ENCODE peak calls at places on chromosomes 2 and 18, in six cellular contexts. One of them, this sample, is unnamed. For H3K4me1, the result is how much of the 10 kb centered on the place peaks cover.

GRCh38 chr18:4636957-4637356 is 181.8 kb upstream of the DLGAP1 start:
- DNase-seq in Peyer's patch: no peak
- DNase-seq in body of pancreas: no peak
- DNase-seq in colonic mucosa: no peak
- DNase-seq in psoas muscle: no peak
- DNase-seq in breast epithelium: no peak
- DNase-seq in this sample: no peak

GRCh38 chr18:59839931-59840685 is 59.7 kb upstream of the PMAIP1 start:
- DNase-seq in colonic mucosa: no peak
- DNase-seq in psoas muscle: no peak
- DNase-seq in body of pancreas: no peak
- DNase-seq in Peyer's patch: no peak
- DNase-seq in breast epithelium: no peak
- DNase-seq in this sample: no peak

GRCh38 chr18:5851998-5852397 is 43.3 kb downstream of the TMEM200C start:
- DNase-seq in colonic mucosa: no peak
- DNase-seq in breast epithelium: no peak
- DNase-seq in body of pancreas: no peak
- DNase-seq in psoas muscle: no peak
- DNase-seq in Peyer's patch: no peak
- DNase-seq in this sample: no peak

GRCh38 chr2:131056204-131056975 is 36.9 kb downstream of the FAM168B start:
- DNase-seq in psoas muscle: no peak
- DNase-seq in body of pancreas: no peak
- DNase-seq in Peyer's patch: peak
- DNase-seq in breast epithelium: no peak
- DNase-seq in colonic mucosa: no peak
- DNase-seq in this sample: no peak

GRCh38 chr2:70553334-70553583 is 367 bp downstream of the TGFA start:
- DNase-seq in body of pancreas: peak
- DNase-seq in psoas muscle: no peak
- DNase-seq in breast epithelium: peak
- DNase-seq in colonic mucosa: peak
- DNase-seq in Peyer's patch: peak
- DNase-seq in this sample: no peak

GRCh38 chr2:169046440-169047151 is 15.5 kb upstream of the ABCB11 start:
- DNase-seq in colonic mucosa: peak
- DNase-seq in psoas muscle: no peak
- DNase-seq in breast epithelium: no peak
- DNase-seq in Peyer's patch: peak
- DNase-seq in body of pancreas: no peak
- DNase-seq in this sample: no peak

GRCh38 chr2:27322301-27322765 is 564 bp downstream of the MPV17 start:
- DNase-seq in psoas muscle: peak
- DNase-seq in body of pancreas: peak
- DNase-seq in breast epithelium: no peak
- DNase-seq in Peyer's patch: no peak
- DNase-seq in colonic mucosa: peak
- DNase-seq in this sample: no peak

GRCh38 chr2:240398711-240399267 is 36.7 kb upstream of the GPC1 start:
- DNase-seq in body of pancreas: peak
- DNase-seq in breast epithelium: no peak
- DNase-seq in Peyer's patch: no peak
- DNase-seq in psoas muscle: no peak
- DNase-seq in colonic mucosa: peak
- DNase-seq in this sample: no peak

GRCh38 chr2:192327576-192327975 is 132.8 kb upstream of the TMEFF2 start:
- DNase-seq in body of pancreas: no peak
- DNase-seq in psoas muscle: no peak
- DNase-seq in colonic mucosa: no peak
- DNase-seq in breast epithelium: no peak
- DNase-seq in Peyer's patch: no peak
- DNase-seq in this sample: no peak

GRCh38 chr18:70411886-70412443 is 123.1 kb downstream of the SOCS6 start:
- DNase-seq in breast epithelium: no peak
- DNase-seq in colonic mucosa: no peak
- DNase-seq in body of pancreas: no peak
- DNase-seq in Peyer's patch: no peak
- DNase-seq in psoas muscle: no peak
- DNase-seq in this sample: no peak

GRCh38 chr2:143429932-143430331 is 300.7 kb downstream of the ARHGAP15 start:
- DNase-seq in colonic mucosa: no peak
- DNase-seq in breast epithelium: no peak
- DNase-seq in psoas muscle: no peak
- DNase-seq in body of pancreas: no peak
- DNase-seq in Peyer's patch: no peak
- DNase-seq in this sample: no peak

GRCh38 chr2:43007901-43008300 is 215.5 kb upstream of the HAAO start:
- DNase-seq in body of pancreas: peak
- DNase-seq in colonic mucosa: no peak
- DNase-seq in psoas muscle: no peak
- DNase-seq in breast epithelium: peak
- DNase-seq in Peyer's patch: peak
- DNase-seq in this sample: no peak

GRCh38 chr2:43009448-43009847 is 217.0 kb downstream of the ZFP36L2 start:
- DNase-seq in colonic mucosa: no peak
- DNase-seq in breast epithelium: no peak
- DNase-seq in psoas muscle: no peak
- DNase-seq in body of pancreas: peak
- DNase-seq in Peyer's patch: no peak
- DNase-seq in this sample: no peak

GRCh38 chr2:43005975-43006833 is 213.8 kb upstream of the HAAO start:
- DNase-seq in breast epithelium: no peak
- DNase-seq in Peyer's patch: peak
- DNase-seq in psoas muscle: no peak
- DNase-seq in body of pancreas: peak
- DNase-seq in colonic mucosa: no peak
- DNase-seq in this sample: no peak

GRCh38 chr2:43006834-43007543 is 214.6 kb upstream of the HAAO start:
- DNase-seq in body of pancreas: peak
- DNase-seq in colonic mucosa: no peak
- DNase-seq in psoas muscle: no peak
- DNase-seq in breast epithelium: peak
- DNase-seq in Peyer's patch: peak
- DNase-seq in this sample: no peak

GRCh38 chr2:43008388-43008787 is 216.0 kb upstream of the HAAO start:
- DNase-seq in psoas muscle: no peak
- DNase-seq in body of pancreas: peak
- DNase-seq in Peyer's patch: peak
- DNase-seq in colonic mucosa: no peak
- DNase-seq in breast epithelium: peak
- DNase-seq in this sample: no peak
- H3K4me1 ChIP-seq in psoas muscle: under half
- H3K4me1 ChIP-seq in body of pancreas: half or more
- H3K4me1 ChIP-seq in Peyer's patch: under half
- H3K4me1 ChIP-seq in colonic mucosa: under half
- H3K4me1 ChIP-seq in breast epithelium: under half
- H3K4me1 ChIP-seq in this sample: under half

GRCh38 chr2:233944722-233945121 is 27.5 kb downstream of the TRPM8 start:
- DNase-seq in body of pancreas: no peak
- DNase-seq in breast epithelium: no peak
- DNase-seq in Peyer's patch: no peak
- DNase-seq in psoas muscle: no peak
- DNase-seq in colonic mucosa: no peak
- DNase-seq in this sample: no peak
- H3K27ac ChIP-seq in body of pancreas: no peak
- H3K27ac ChIP-seq in breast epithelium: no peak
- H3K27ac ChIP-seq in Peyer's patch: no peak
- H3K27ac ChIP-seq in psoas muscle: no peak
- H3K27ac ChIP-seq in colonic mucosa: no peak
- H3K27ac ChIP-seq in this sample: no peak

GRCh38 chr2:55013936-55014335 is 36.3 kb downstream of the RTN4 start:
- DNase-seq in breast epithelium: no peak
- DNase-seq in colonic mucosa: no peak
- DNase-seq in body of pancreas: no peak
- DNase-seq in psoas muscle: no peak
- DNase-seq in Peyer's patch: no peak
- DNase-seq in this sample: no peak
- TF ChIP-seq CTCF in breast epithelium: no peak
- TF ChIP-seq CTCF in colonic mucosa: no peak
- TF ChIP-seq CTCF in body of pancreas: peak
- TF ChIP-seq CTCF in psoas muscle: peak
- TF ChIP-seq CTCF in Peyer's patch: peak
- TF ChIP-seq CTCF in this sample: no peak

DNA sequence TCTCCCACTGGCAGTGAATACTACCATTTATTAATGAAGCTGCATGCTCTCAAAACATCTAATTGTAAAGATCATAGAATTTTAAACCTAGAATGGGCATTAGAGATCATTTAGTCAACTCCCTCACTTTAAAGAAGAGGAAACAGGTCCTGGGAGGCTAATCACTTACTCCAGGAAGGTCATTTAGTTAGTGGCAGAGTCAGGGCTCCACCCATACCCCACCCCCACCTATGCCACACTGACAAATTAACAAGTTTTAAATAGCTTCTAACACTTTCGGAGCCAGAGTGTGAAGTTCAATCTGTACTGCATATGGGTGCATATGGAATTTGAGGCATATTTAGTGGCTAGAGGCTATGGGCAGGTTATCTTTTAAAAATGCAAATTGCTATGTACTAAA is 178.7 kb downstream of the ICOS start:
- DNase-seq in body of pancreas: no peak
- DNase-seq in psoas muscle: no peak
- DNase-seq in colonic mucosa: no peak
- DNase-seq in Peyer's patch: no peak
- DNase-seq in breast epithelium: no peak
- DNase-seq in this sample: no peak
- H3K4me1 ChIP-seq in body of pancreas: under half
- H3K4me1 ChIP-seq in psoas muscle: under half
- H3K4me1 ChIP-seq in colonic mucosa: under half
- H3K4me1 ChIP-seq in Peyer's patch: under half
- H3K4me1 ChIP-seq in breast epithelium: under half
- H3K4me1 ChIP-seq in this sample: under half

GRCh38 chr2:157418215-157418614 is 25.7 kb downstream of the CYTIP start:
- DNase-seq in body of pancreas: no peak
- DNase-seq in colonic mucosa: no peak
- DNase-seq in Peyer's patch: no peak
- DNase-seq in psoas muscle: no peak
- DNase-seq in breast epithelium: no peak
- DNase-seq in this sample: peak

GRCh38 chr2:157413342-157414035 is 30.4 kb downstream of the CYTIP start:
- DNase-seq in breast epithelium: no peak
- DNase-seq in body of pancreas: no peak
- DNase-seq in colonic mucosa: no peak
- DNase-seq in psoas muscle: no peak
- DNase-seq in Peyer's patch: peak
- DNase-seq in this sample: peak

GRCh38 chr2:157419031-157419580 is 24.8 kb downstream of the CYTIP start:
- DNase-seq in breast epithelium: no peak
- DNase-seq in Peyer's patch: peak
- DNase-seq in body of pancreas: no peak
- DNase-seq in colonic mucosa: no peak
- DNase-seq in psoas muscle: no peak
- DNase-seq in this sample: no peak

GRCh38 chr2:157414050-157414449 is 29.8 kb downstream of the CYTIP start:
- DNase-seq in breast epithelium: no peak
- DNase-seq in body of pancreas: no peak
- DNase-seq in Peyer's patch: no peak
- DNase-seq in colonic mucosa: no peak
- DNase-seq in psoas muscle: no peak
- DNase-seq in this sample: no peak

DNA sequence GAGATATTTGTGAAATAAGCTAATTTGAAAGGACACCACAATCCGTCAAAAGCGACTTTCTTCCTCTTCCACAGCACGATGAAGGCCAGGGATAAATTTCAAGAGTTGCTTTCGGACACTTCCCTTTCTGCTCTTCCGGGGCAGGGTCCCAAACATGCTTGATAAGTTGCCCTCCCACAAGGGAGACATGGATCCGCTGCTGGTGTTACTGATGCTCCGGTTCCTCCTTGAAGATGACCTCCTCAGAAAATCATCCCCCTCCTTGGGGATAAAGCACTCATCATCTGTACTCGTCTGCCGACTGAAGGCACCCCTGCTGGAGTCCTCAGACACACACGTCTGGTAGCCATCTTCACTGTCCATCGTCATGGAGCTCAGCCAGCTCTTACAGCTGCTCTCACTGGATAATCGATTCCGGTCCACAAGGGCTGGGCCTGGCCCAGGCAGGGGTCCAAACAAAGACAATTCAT is 28.2 kb downstream of the CYTIP start:
- DNase-seq in body of pancreas: no peak
- DNase-seq in breast epithelium: no peak
- DNase-seq in Peyer's patch: no peak
- DNase-seq in psoas muscle: no peak
- DNase-seq in colonic mucosa: no peak
- DNase-seq in this sample: no peak
- H3K27ac ChIP-seq in body of pancreas: no peak
- H3K27ac ChIP-seq in breast epithelium: no peak
- H3K27ac ChIP-seq in Peyer's patch: no peak
- H3K27ac ChIP-seq in psoas muscle: no peak
- H3K27ac ChIP-seq in colonic mucosa: no peak
- H3K27ac ChIP-seq in this sample: no peak

GRCh38 chr2:75071766-75072165 is 113.3 kb downstream of the POLE4 start:
- DNase-seq in Peyer's patch: no peak
- DNase-seq in psoas muscle: no peak
- DNase-seq in body of pancreas: no peak
- DNase-seq in colonic mucosa: no peak
- DNase-seq in breast epithelium: no peak
- DNase-seq in this sample: no peak

GRCh38 chr2:75077909-75078308 is 119.5 kb downstream of the POLE4 start:
- DNase-seq in Peyer's patch: no peak
- DNase-seq in body of pancreas: no peak
- DNase-seq in psoas muscle: no peak
- DNase-seq in colonic mucosa: no peak
- DNase-seq in breast epithelium: no peak
- DNase-seq in this sample: no peak

GRCh38 chr2:75074708-75075107 is 116.3 kb downstream of the POLE4 start:
- DNase-seq in breast epithelium: no peak
- DNase-seq in colonic mucosa: no peak
- DNase-seq in Peyer's patch: no peak
- DNase-seq in psoas muscle: no peak
- DNase-seq in body of pancreas: no peak
- DNase-seq in this sample: no peak

GRCh38 chr2:75076088-75076487 is 117.6 kb downstream of the POLE4 start:
- DNase-seq in colonic mucosa: no peak
- DNase-seq in Peyer's patch: no peak
- DNase-seq in psoas muscle: no peak
- DNase-seq in body of pancreas: no peak
- DNase-seq in breast epithelium: no peak
- DNase-seq in this sample: no peak

DNA sequence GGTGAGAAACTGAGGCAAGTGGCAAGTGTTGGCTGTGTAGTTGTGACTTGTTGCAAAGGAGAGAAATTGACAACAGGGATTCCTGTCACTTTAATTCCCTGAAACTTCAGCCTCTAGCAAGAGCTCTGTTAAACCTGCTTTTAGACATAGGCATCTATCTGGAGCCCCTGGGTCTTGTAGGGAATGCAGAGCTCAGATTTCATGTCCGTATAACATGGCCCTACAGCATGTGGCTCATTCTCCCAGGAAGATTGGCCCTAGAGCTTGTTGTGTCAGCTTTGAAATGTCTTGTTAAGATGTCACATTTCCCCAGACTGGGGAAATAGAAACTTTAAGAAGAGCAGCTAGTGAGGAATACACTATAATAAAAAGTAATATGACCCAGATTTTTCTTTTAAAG is 115.8 kb downstream of the POLE4 start:
- DNase-seq in body of pancreas: no peak
- DNase-seq in Peyer's patch: no peak
- DNase-seq in breast epithelium: no peak
- DNase-seq in psoas muscle: no peak
- DNase-seq in colonic mucosa: no peak
- DNase-seq in this sample: no peak
- TF ChIP-seq CTCF in body of pancreas: no peak
- TF ChIP-seq CTCF in Peyer's patch: no peak
- TF ChIP-seq CTCF in breast epithelium: no peak
- TF ChIP-seq CTCF in psoas muscle: no peak
- TF ChIP-seq CTCF in colonic mucosa: no peak
- TF ChIP-seq CTCF in this sample: no peak

This sample was measured in CD8-positive, alpha-beta T cell.